ENCODE peak calls at places on chromosomes 1 and 21, in ten cellular contexts. W is iPS-NIHi11; F is spleen; G is progenitor cell of endocrine pancreas; X is Right ventricle myocardium superior; C is EL; U is activated CD8-positive, alpha-beta memory T cell treated with anti-CD3 and anti-CD28 coated beads, Interleukin-2, amount 50 U/mL, for 48 hours; L is GM23248; Y is GM20000; Q is dorsolateral prefrontal cortex. T is an unnamed sample.

GRCh38 chr1:9909222-9910046 is 635 bp downstream of the CTNNBIP1 start:
- DNase-seq in G (peak), X (peak), F (peak), U (peak), Y (peak), W (no peak), C (no peak), Q (no peak), L (peak), T (no peak)

GRCh38 chr1:23563003-23563402 is 3.7 kb upstream of the ID3 start:
- DNase-seq in Q (no peak), L (no peak), X (no peak), C (no peak), Y (no peak), G (no peak), F (no peak), U (no peak), W (no peak), T (no peak)

GRCh38 chr1:116791727-116792126 is 37.5 kb downstream of the CD2 start:
- DNase-seq in G (no peak), X (no peak), U (no peak), C (no peak), Y (no peak), Q (no peak), L (no peak), W (no peak), F (no peak), T (no peak)

GRCh38 chr1:86380257-86380861 is 15.8 kb downstream of the ODF2L start:
- DNase-seq in X (no peak), W (peak), C (peak), F (no peak), G (no peak), U (no peak), Y (peak), L (peak), Q (no peak), T (peak)

GRCh38 chr1:178461676-178462075 is 35.1 kb downstream of the CLEC20A start:
- DNase-seq in U (no peak), X (no peak), C (no peak), Y (no peak), Q (no peak), G (no peak), L (no peak), W (no peak), F (no peak), T (no peak)

GRCh38 chr1:87766737-87767136 is 438.1 kb downstream of the LMO4 start:
- DNase-seq in Q (no peak), W (no peak), X (no peak), U (no peak), G (no peak), F (no peak), Y (no peak), C (peak), L (peak), T (no peak)

GRCh38 chr21:42276526-42277154 is 38.6 kb downstream of the TFF3 start:
- DNase-seq in C (no peak), Q (no peak), F (no peak), L (no peak), Y (no peak), W (no peak), U (no peak), X (no peak), G (no peak), T (no peak)

GRCh38 chr1:88983791-88984552 is 8.5 kb downstream of the KYAT3 start:
- DNase-seq in Q (no peak), F (peak), U (no peak), Y (peak), X (no peak), W (peak), C (peak), L (peak), G (no peak), T (peak)

GRCh38 chr1:71780681-71781080 is 501.7 kb downstream of the NEGR1 start:
- DNase-seq in Q (no peak), G (no peak), W (no peak), F (no peak), C (peak), U (no peak), X (no peak), L (peak), Y (peak), T (no peak)

GRCh38 chr21:33025471-33026298 is at the start of gene OLIG2:
- DNase-seq in C (peak), X (no peak), L (no peak), Q (peak), F (no peak), G (peak), W (peak), Y (peak), U (peak), T (peak)

GRCh38 chr1:112673589-112674439 is 645 bp upstream of the MOV10 start:
- DNase-seq in G (no peak), W (no peak), C (peak), U (no peak), F (no peak), L (peak), X (peak), Y (peak), Q (no peak), T (peak)

GRCh38 chr1:54490361-54491248 is 57.4 kb upstream of the ACOT11 start:
- DNase-seq in G (no peak), L (peak), Q (no peak), X (peak), C (no peak), F (no peak), W (peak), Y (no peak), U (no peak), T (no peak)

GRCh38 chr1:61358770-61359455 is 276.6 kb downstream of the NFIA start:
- DNase-seq in U (no peak), C (no peak), X (no peak), G (no peak), F (no peak), W (no peak), Y (no peak), Q (no peak), L (peak), T (no peak)

GRCh38 chr1:233355841-233356704 is 28.5 kb downstream of the MAP3K21 start:
- DNase-seq in X (no peak), U (no peak), Y (no peak), Q (no peak), C (no peak), W (no peak), G (no peak), F (no peak), L (no peak), T (no peak)

GRCh38 chr1:186519981-186520380 is 59.1 kb upstream of the PDC start:
- DNase-seq in L (no peak), X (no peak), G (no peak), U (no peak), C (peak), W (no peak), Q (no peak), Y (no peak), F (no peak), T (no peak)

GRCh38 chr1:204363335-204364114 is 3.8 kb upstream of the PLEKHA6 start:
- DNase-seq in U (peak), Q (peak), G (peak), C (peak), Y (peak), F (peak), L (peak), X (peak), W (peak), T (peak)

GRCh38 chr1:235124111-235124510 is 4.5 kb downstream of the TOMM20 start:
- DNase-seq in X (no peak), Y (no peak), F (no peak), U (no peak), W (no peak), Q (no peak), C (no peak), G (no peak), L (no peak), T (no peak)

GRCh38 chr1:59574085-59574484 is 240.7 kb upstream of the HOOK1 start:
- DNase-seq in L (peak), U (no peak), X (no peak), Q (no peak), W (no peak), C (peak), Y (no peak), F (no peak), G (no peak), T (no peak)

GRCh38 chr1:5297199-5297877 is 642.9 kb downstream of the AJAP1 start:
- DNase-seq in F (no peak), W (no peak), U (no peak), C (no peak), G (no peak), Q (peak), L (no peak), Y (no peak), X (peak), T (no peak)

GRCh38 chr1:118954286-118954890 is 33.8 kb downstream of the TBX15 start:
- DNase-seq in L (peak), Y (no peak), U (no peak), G (no peak), W (no peak), C (peak), Q (no peak), X (no peak), F (no peak), T (no peak)

GRCh38 chr1:18020021-18020817 is 87.4 kb upstream of the IGSF21 start:
- DNase-seq in U (no peak), Y (no peak), F (no peak), L (no peak), Q (no peak), C (no peak), G (no peak), W (no peak), X (no peak), T (no peak)

GRCh38 chr1:53807916-53808315 is 30.2 kb downstream of the NDC1 start:
- DNase-seq in W (no peak), G (no peak), Y (no peak), U (no peak), X (no peak), F (no peak), L (no peak), Q (no peak), C (peak), T (no peak)

GRCh38 chr1:109906160-109906838 is 4.3 kb upstream of the CSF1 start:
- DNase-seq in C (no peak), U (no peak), Y (peak), W (no peak), Q (no peak), X (no peak), L (no peak), F (no peak), G (no peak), T (no peak)

GRCh38 chr1:156060937-156061636 is at the start of gene RAB25:
- DNase-seq in C (no peak), U (no peak), X (no peak), Y (no peak), G (peak), Q (no peak), L (no peak), F (no peak), W (peak), T (no peak)

GRCh38 chr1:28392027-28392652 is 22.6 kb downstream of the PHACTR4 start:
- DNase-seq in Y (no peak), F (no peak), G (no peak), L (peak), W (no peak), C (peak), X (no peak), Q (no peak), U (no peak), T (peak)

GRCh38 chr1:14310491-14310890 is 288.0 kb upstream of the KAZN start:
- DNase-seq in X (no peak), Q (no peak), G (no peak), F (no peak), W (no peak), C (no peak), U (no peak), L (no peak), Y (no peak), T (no peak)

GRCh38 chr1:7380712-7381111 is 390.4 kb upstream of the VAMP3 start:
- DNase-seq in F (peak), L (no peak), C (no peak), Q (no peak), G (no peak), X (no peak), U (no peak), Y (no peak), W (no peak), T (no peak)

GRCh38 chr1:175637917-175638316 is 105.5 kb downstream of the TNR start:
- DNase-seq in F (no peak), Q (no peak), G (no peak), C (no peak), Y (no peak), W (no peak), U (no peak), L (no peak), X (no peak), T (no peak)

GRCh38 chr1:33272930-33273329 is 16.6 kb downstream of the ZNF362 start:
- DNase-seq in F (no peak), Q (no peak), C (no peak), Y (no peak), G (no peak), W (no peak), U (no peak), X (no peak), L (no peak), T (no peak)

GRCh38 chr1:10903826-10904225 is 107.4 kb upstream of the CASZ1 start:
- DNase-seq in W (no peak), C (no peak), X (peak), Y (no peak), U (no peak), F (peak), G (no peak), Q (no peak), L (no peak), T (no peak)

GRCh38 chr21:33020558-33021100 is 5.1 kb upstream of the OLIG2 start:
- DNase-seq in L (no peak), Y (peak), Q (no peak), X (no peak), G (no peak), U (no peak), W (no peak), F (no peak), C (no peak), T (no peak)

GRCh38 chr1:214551436-214552173 is at the start of gene PTPN14:
- DNase-seq in L (peak), G (peak), U (no peak), F (peak), X (peak), W (peak), Q (peak), Y (peak), C (peak), T (peak)

GRCh38 chr1:161483361-161483760 is 21.9 kb upstream of the FCGR2A start:
- DNase-seq in C (no peak), Q (no peak), U (no peak), X (no peak), F (no peak), G (no peak), L (no peak), W (no peak), Y (no peak), T (no peak)